ENCODE peak calls at places on chromosomes 3 and 15, in four cellular contexts. D is smooth muscle cell of the brain vasculature, C is COLO829, N is ascending aorta. Y is an unnamed sample.

GRCh38 chr3:7305561-7305960 is 444.6 kb downstream of the GRM7 start:
- DNase-seq in D (no peak), C (no peak), N (no peak), Y (no peak)

GRCh38 chr3:129597792-129598381 is 8.6 kb downstream of the PLXND1 start:
- DNase-seq in D (no peak), C (no peak), N (no peak), Y (no peak)

GRCh38 chr3:101036676-101037075 is 43.5 kb upstream of the ABI3BP start:
- DNase-seq in D (no peak), C (no peak), N (no peak), Y (peak; percentile 41)

GRCh38 chr3:123546133-123546755 is 38.6 kb downstream of the HACD2 start:
- DNase-seq in D (no peak), C (peak; percentile 35), N (no peak), Y (no peak)

GRCh38 chr3:86921981-86922680 is 68.8 kb downstream of the VGLL3 start:
- DNase-seq in D (no peak), C (no peak), N (no peak), Y (no peak)

GRCh38 chr3:58464875-58465274 is 27.0 kb upstream of the KCTD6 start:
- DNase-seq in D (no peak), C (no peak), N (no peak), Y (no peak)

GRCh38 chr15:29376580-29376979 is 107.0 kb upstream of the NSMCE3 start:
- DNase-seq in D (no peak), C (no peak), N (no peak), Y (no peak)

GRCh38 chr3:154018100-154018696 is 103.0 kb upstream of the ARHGEF26 start:
- DNase-seq in D (no peak), C (peak; percentile 22), N (no peak), Y (no peak)

GRCh38 chr15:27486036-27486435 is 515.1 kb downstream of the GABRG3 start:
- DNase-seq in D (no peak), C (peak; percentile 45), N (no peak), Y (no peak)

GRCh38 chr3:152524198-152525140 is 255.7 kb downstream of the MBNL1 start:
- DNase-seq in D (peak; percentile 47), C (peak; percentile 31), N (no peak), Y (no peak)

GRCh38 chr3:81465510-81465909 is 295.9 kb downstream of the GBE1 start:
- DNase-seq in D (no peak), C (no peak), N (no peak), Y (no peak)

GRCh38 chr3:195012100-195012499 is 258.9 kb downstream of the XXYLT1 start:
- DNase-seq in D (no peak), C (no peak), N (peak; percentile 53), Y (no peak)

GRCh38 chr3:42148982-42149432 is 57.9 kb downstream of the TRAK1 start:
- DNase-seq in D (peak; percentile 49), C (no peak), N (peak; percentile 75), Y (no peak)

GRCh38 chr15:75776075-75776443 is 63.4 kb upstream of the CSPG4 start:
- DNase-seq in D (no peak), C (no peak), N (no peak), Y (no peak)

GRCh38 chr3:57544181-57545125 is at the start of gene DNAH12:
- DNase-seq in D (peak; percentile 20), C (peak; percentile 18), N (no peak), Y (no peak)

GRCh38 chr3:9036327-9037112 is 73.2 kb upstream of the RAD18 start:
- DNase-seq in D (peak; percentile 17), C (no peak), N (peak; percentile 67), Y (no peak)

GRCh38 chr3:35710554-35710953 is 71.2 kb downstream of the ARPP21 start:
- DNase-seq in D (no peak), C (no peak), N (no peak), Y (no peak)

GRCh38 chr3:73469331-73469730 is 155.4 kb downstream of the PDZRN3 start:
- DNase-seq in D (no peak), C (no peak), N (no peak), Y (no peak)

GRCh38 chr15:68699881-68700394 is 120.8 kb downstream of the ANP32A start:
- DNase-seq in D (no peak), C (no peak), N (no peak), Y (no peak)

GRCh38 chr3:157508461-157508860 is 5.2 kb upstream of the VEPH1 start:
- DNase-seq in D (no peak), C (no peak), N (no peak), Y (no peak)

GRCh38 chr3:114582929-114583328 is 289.1 kb downstream of the TIGIT start:
- DNase-seq in D (no peak), C (no peak), N (no peak), Y (no peak)

GRCh38 chr3:144643778-144644191 is 672.2 kb downstream of the DIPK2A start:
- DNase-seq in D (no peak), C (no peak), N (no peak), Y (no peak)

GRCh38 chr3:133568294-133569014 is 5.0 kb upstream of the CDV3 start:
- DNase-seq in D (no peak), C (no peak), N (no peak), Y (peak; percentile 58)

GRCh38 chr3:52277071-52277964 is 1.1 kb downstream of the WDR82 start:
- DNase-seq in D (no peak), C (peak; percentile 56), N (peak; percentile 82), Y (no peak)

GRCh38 chr15:68424754-68425390 is 7.1 kb downstream of the ITGA11 start:
- DNase-seq in D (no peak), C (no peak), N (peak; percentile 55), Y (no peak)

GRCh38 chr3:179373938-179374337 is 26.4 kb downstream of the MFN1 start:
- DNase-seq in D (no peak), C (no peak), N (no peak), Y (no peak)

GRCh38 chr15:82043130-82043673 is 2.6 kb downstream of the MEX3B start:
- DNase-seq in D (no peak), C (no peak), N (no peak), Y (no peak)

GRCh38 chr15:72585659-72586058 is 68.8 kb upstream of the GOLGA6B start:
- DNase-seq in D (no peak), C (no peak), N (no peak), Y (no peak)

GRCh38 chr3:74599564-74599963 is 14.9 kb downstream of the CNTN3 start:
- DNase-seq in D (no peak), C (no peak), N (no peak), Y (peak; percentile 66)

GRCh38 chr3:181735921-181736320 is 24.2 kb downstream of the SOX2 start:
- DNase-seq in D (no peak), C (no peak), N (no peak), Y (no peak)